ENCODE peak calls at places on chromosomes 16 and 17, in six cellular contexts. Q is HFFc6, A is nephron progenitor cell, V is Calu3, N is ovary, S is stomach. E is an unnamed sample.

GRCh38 chr16:84462296-84463210 is 41.9 kb downstream of the MEAK7 start:
- DNase-seq in Q (no peak), A (no peak), V (no peak), N (no peak), S (no peak), E (no peak)

GRCh38 chr16:82650804-82651203 is 24.0 kb downstream of the CDH13 start:
- DNase-seq in Q (no peak), A (no peak), V (no peak), N (no peak), S (no peak), E (no peak)

GRCh38 chr16:16001856-16002255 is 52.4 kb downstream of the ABCC1 start:
- DNase-seq in Q (no peak), A (no peak), V (no peak), N (no peak), S (no peak), E (no peak)

GRCh38 chr17:16025202-16025601 is 25.6 kb downstream of the TTC19 start:
- DNase-seq in Q (no peak), A (no peak), V (no peak), N (no peak), S (no peak), E (no peak)

GRCh38 chr17:16013943-16014407 is 14.4 kb downstream of the TTC19 start:
- DNase-seq in Q (peak), A (no peak), V (no peak), N (no peak), S (no peak), E (peak)

GRCh38 chr16:12617401-12617819 is 186.3 kb downstream of the CPPED1 start:
- DNase-seq in Q (no peak), A (no peak), V (no peak), N (no peak), S (no peak), E (no peak)

GRCh38 chr16:57740423-57741071 is 5.0 kb downstream of the KATNB1 start:
- DNase-seq in Q (no peak), A (no peak), V (no peak), N (peak), S (no peak), E (no peak)

GRCh38 chr16:54633943-54634362 is 296.7 kb upstream of the IRX5 start:
- DNase-seq in Q (no peak), A (peak), V (peak), N (no peak), S (peak), E (peak)

GRCh38 chr17:15263206-15263579 is 1.9 kb downstream of the PMP22 start:
- DNase-seq in Q (peak), A (peak), V (peak), N (peak), S (peak), E (peak)

GRCh38 chr17:62017496-62017895 is 47.6 kb downstream of the MED13 start:
- DNase-seq in Q (peak), A (no peak), V (no peak), N (no peak), S (no peak), E (no peak)

GRCh38 chr17:72861811-72862210 is 230.7 kb downstream of the SLC39A11 start:
- DNase-seq in Q (no peak), A (no peak), V (no peak), N (no peak), S (no peak), E (no peak)

GRCh38 chr17:67200727-67201301 is 44.2 kb downstream of the HELZ start:
- DNase-seq in Q (no peak), A (no peak), V (no peak), N (no peak), S (no peak), E (no peak)

GRCh38 chr17:69945698-69946185 is 129.3 kb upstream of the KCNJ16 start:
- DNase-seq in Q (no peak), A (no peak), V (no peak), N (no peak), S (no peak), E (no peak)

GRCh38 chr16:65905326-65905725 is 461.2 kb upstream of the CDH5 start:
- DNase-seq in Q (no peak), A (no peak), V (no peak), N (no peak), S (no peak), E (no peak)

GRCh38 chr17:78263736-78264340 is 32.4 kb downstream of the TMEM235 start:
- DNase-seq in Q (no peak), A (no peak), V (no peak), N (no peak), S (no peak), E (no peak)

GRCh38 chr17:77877674-77878355 is 80.7 kb upstream of the TNRC6C start:
- DNase-seq in Q (no peak), A (no peak), V (no peak), N (no peak), S (no peak), E (no peak)

GRCh38 chr17:43701318-43701743 is 39.6 kb upstream of the MEOX1 start:
- DNase-seq in Q (peak), A (no peak), V (no peak), N (no peak), S (no peak), E (no peak)

GRCh38 chr16:27446721-27447120 is 44.7 kb downstream of the IL21R start:
- DNase-seq in Q (no peak), A (no peak), V (no peak), N (no peak), S (no peak), E (no peak)

GRCh38 chr17:324151-324571 is 28.4 kb downstream of the RPH3AL start:
- DNase-seq in Q (no peak), A (no peak), V (no peak), N (no peak), S (no peak), E (no peak)

GRCh38 chr16:80084163-80084562 is 456.6 kb upstream of the DYNLRB2 start:
- DNase-seq in Q (no peak), A (no peak), V (no peak), N (peak), S (no peak), E (no peak)

GRCh38 chr16:49934557-49935260 is 78.8 kb upstream of the ZNF423 start:
- DNase-seq in Q (no peak), A (no peak), V (no peak), N (no peak), S (no peak), E (no peak)

GRCh38 chr16:49936791-49937190 is 80.9 kb upstream of the ZNF423 start:
- DNase-seq in Q (no peak), A (no peak), V (no peak), N (no peak), S (no peak), E (no peak)

GRCh38 chr16:49939495-49939894 is 83.6 kb upstream of the ZNF423 start:
- DNase-seq in Q (no peak), A (no peak), V (no peak), N (no peak), S (no peak), E (no peak)

GRCh38 chr16:49940464-49941224 is 84.4 kb upstream of the CNEP1R1 start:
- DNase-seq in Q (no peak), A (no peak), V (no peak), N (no peak), S (no peak), E (no peak)

GRCh38 chr16:49937886-49938285 is 82.0 kb upstream of the ZNF423 start:
- DNase-seq in Q (no peak), A (no peak), V (no peak), N (no peak), S (peak), E (no peak)
- TF ChIP-seq CTCF in Q (no peak), A (no peak), V (no peak), N (no peak), S (no peak), E (no peak)

DNA sequence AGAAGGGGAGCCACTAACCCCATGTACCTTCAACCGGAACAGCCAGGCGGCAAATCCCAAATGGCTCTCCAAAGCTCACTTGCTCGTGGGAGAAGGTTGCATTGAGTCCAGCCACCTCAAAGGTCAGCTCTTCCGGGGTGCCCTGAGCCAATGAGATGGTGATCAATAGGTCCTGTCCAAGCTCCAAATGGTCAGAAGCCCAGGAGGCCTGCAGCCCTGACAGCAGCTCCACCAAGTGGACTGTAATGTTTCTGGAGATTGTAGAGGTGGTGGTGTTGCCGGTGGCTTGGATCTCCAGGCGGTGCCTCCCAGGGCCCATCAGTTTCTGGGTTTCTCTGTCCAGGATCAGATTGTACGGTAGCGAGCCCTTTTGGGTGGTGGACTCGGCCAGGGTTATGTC is 39.9 kb upstream of the BCO1 start:
- DNase-seq in Q (no peak), A (no peak), V (peak), N (no peak), S (no peak), E (no peak)
- TF ChIP-seq CTCF in Q (peak), A (no peak), V (peak), N (no peak), S (no peak), E (no peak)

GRCh38 chr16:525520-526180 is 1.9 kb upstream of the CAPN15 start:
- DNase-seq in Q (peak), A (no peak), V (peak), N (peak), S (no peak), E (no peak)
- TF ChIP-seq CTCF in Q (no peak), A (no peak), V (no peak), N (no peak), S (no peak), E (no peak)

GRCh38 chr16:70679653-70680494 is 6.0 kb downstream of the MTSS2 start:
- DNase-seq in Q (no peak), A (peak), V (no peak), N (peak), S (no peak), E (peak)
- TF ChIP-seq CTCF in Q (peak), A (peak), V (no peak), N (peak), S (no peak), E (peak)

GRCh38 chr16:75591001-75591852 is 25.0 kb downstream of the GABARAPL2 start:
- DNase-seq in Q (peak), A (no peak), V (no peak), N (peak), S (no peak), E (no peak)
- TF ChIP-seq CTCF in Q (peak), A (no peak), V (no peak), N (no peak), S (no peak), E (no peak)

E was measured in endothelial cell.